ENCODE peak calls at places on chromosomes 7 and 10, in nine cellular contexts. Z is amniotic epithelial cell; D is astrocyte of the spinal cord; B is COLO829; R is activated naive CD4-positive, alpha-beta T cell treated with Interleukin-2 at 50 U/mL for 16 hours; L is activated T-helper 1 cell treated with anti-CD3 and anti-CD28 coated beads, Interleukin-12 subunit alpha, Interleukin-12 subunit beta, Interleukin-2, Interleukin-4 antibody, amounts not matched to agents 30 ng/mL and 10 ng/mL and 1 ng/mL, durations not matched to agents 14 hours and 24 hours and 36 hours; U is activated CD8-positive, alpha-beta memory T cell treated with anti-CD3 and anti-CD28 coated beads for 1 hour; T is retina; G is epithelial cell of prostate. K is an unnamed sample.

GRCh38 chr10:3054183-3054815 is 13.0 kb upstream of the PFKP start:
- DNase-seq in Z (no peak), D (no peak), B (no peak), R (no peak), L (no peak), U (no peak), T (no peak), G (no peak), K (no peak)

GRCh38 chr10:95247881-95248583 is 42.8 kb downstream of the PDLIM1 start:
- DNase-seq in Z (no peak), D (no peak), B (no peak), R (no peak), L (no peak), U (no peak), T (no peak), G (no peak), K (no peak)

GRCh38 chr7:112584290-112584689 is 103.5 kb downstream of the LSMEM1 start:
- DNase-seq in Z (no peak), D (no peak), B (no peak), R (no peak), L (no peak), U (no peak), T (no peak), G (peak; percentile 33), K (no peak)

GRCh38 chr10:132962623-132963429 is 20.5 kb upstream of the CFAP46 start:
- DNase-seq in Z (peak; percentile 64), D (peak; percentile 6), B (no peak), R (no peak), L (no peak), U (no peak), T (no peak), G (no peak), K (no peak)

GRCh38 chr10:228366-228765 is 93.1 kb downstream of the ZMYND11 start:
- DNase-seq in Z (no peak), D (no peak), B (no peak), R (no peak), L (no peak), U (no peak), T (no peak), G (no peak), K (no peak)

GRCh38 chr7:22601028-22601795 is 101.2 kb upstream of the STEAP1B start:
- DNase-seq in Z (no peak), D (no peak), B (no peak), R (no peak), L (no peak), U (no peak), T (no peak), G (no peak), K (no peak)

GRCh38 chr10:92758594-92758993 is 68.8 kb downstream of the HHEX start:
- DNase-seq in Z (no peak), D (no peak), B (no peak), R (no peak), L (no peak), U (no peak), T (no peak), G (no peak), K (no peak)

GRCh38 chr7:128188396-128189230 is 52.5 kb upstream of the LEP start:
- DNase-seq in Z (no peak), D (no peak), B (no peak), R (no peak), L (no peak), U (no peak), T (no peak), G (no peak), K (no peak)

GRCh38 chr7:37218956-37219355 is 229.7 kb downstream of the ELMO1 start:
- DNase-seq in Z (no peak), D (no peak), B (no peak), R (no peak), L (no peak), U (no peak), T (no peak), G (no peak), K (no peak)

GRCh38 chr7:148527717-148528168 is 62.8 kb upstream of the C7orf33 start:
- DNase-seq in Z (peak; percentile 89), D (peak; percentile 74), B (peak; percentile 97), R (peak; percentile 87), L (peak; percentile 78), U (peak; percentile 53), T (no peak), G (peak; percentile 82), K (peak; percentile 86)

GRCh38 chr10:78763651-78764395 is 304.9 kb upstream of the ZMIZ1 start:
- DNase-seq in Z (no peak), D (no peak), B (no peak), R (peak; percentile 43), L (no peak), U (no peak), T (no peak), G (no peak), K (no peak)

GRCh38 chr10:51397695-51398094 is 301.7 kb downstream of the CSTF2T start:
- DNase-seq in Z (peak; percentile 35), D (peak; percentile 79), B (no peak), R (no peak), L (no peak), U (no peak), T (no peak), G (peak; percentile 66), K (peak; percentile 87)

GRCh38 chr7:96526492-96526891 is 183.2 kb downstream of the SEM1 start:
- DNase-seq in Z (no peak), D (no peak), B (peak; percentile 89), R (no peak), L (no peak), U (no peak), T (no peak), G (no peak), K (no peak)

GRCh38 chr10:91467114-91467513 is 57.0 kb downstream of the HECTD2 start:
- DNase-seq in Z (no peak), D (no peak), B (no peak), R (no peak), L (no peak), U (no peak), T (no peak), G (no peak), K (no peak)

GRCh38 chr7:102220929-102221850 is 65.5 kb upstream of the SH2B2 start:
- DNase-seq in Z (peak; percentile 74), D (peak; percentile 67), B (no peak), R (no peak), L (no peak), U (no peak), T (no peak), G (no peak), K (peak; percentile 17)

GRCh38 chr7:140062118-140062527 is 628 bp downstream of the PARP12 start:
- DNase-seq in Z (no peak), D (peak; percentile 12), B (peak; percentile 34), R (peak; percentile 57), L (peak; percentile 25), U (peak; percentile 21), T (peak; percentile 56), G (no peak), K (peak; percentile 38)

GRCh38 chr7:77684030-77684429 is 12.2 kb upstream of the RSBN1L start:
- DNase-seq in Z (peak; percentile 98), D (peak; percentile 83), B (peak; percentile 85), R (no peak), L (no peak), U (no peak), T (peak; percentile 53), G (no peak), K (no peak)

GRCh38 chr7:4856336-4857056 is 5.3 kb downstream of the PAPOLB start:
- DNase-seq in Z (no peak), D (no peak), B (no peak), R (no peak), L (no peak), U (no peak), T (peak; percentile 30), G (no peak), K (no peak)

GRCh38 chr10:70714961-70715360 is 42.7 kb downstream of the ADAMTS14 start:
- DNase-seq in Z (no peak), D (no peak), B (no peak), R (no peak), L (no peak), U (no peak), T (no peak), G (no peak), K (peak; percentile 25)

GRCh38 chr10:117439243-117439912 is 64.1 kb upstream of the PDZD8 start:
- DNase-seq in Z (peak; percentile 68), D (peak; percentile 73), B (no peak), R (no peak), L (no peak), U (no peak), T (no peak), G (peak; percentile 97), K (peak; percentile 64)

GRCh38 chr10:89064764-89065163 is 74.2 kb downstream of the FAS start:
- DNase-seq in Z (no peak), D (peak; percentile 63), B (no peak), R (no peak), L (no peak), U (no peak), T (no peak), G (no peak), K (no peak)

GRCh38 chr7:57201895-57202210 is 69.6 kb upstream of the ZNF479 start:
- DNase-seq in Z (no peak), D (no peak), B (no peak), R (no peak), L (no peak), U (no peak), T (no peak), G (no peak), K (no peak)

GRCh38 chr10:43692051-43692825 is 43.6 kb upstream of the ZNF32 start:
- DNase-seq in Z (peak; percentile 94), D (no peak), B (no peak), R (no peak), L (no peak), U (no peak), T (no peak), G (no peak), K (peak; percentile 53)

GRCh38 chr7:151031011-151031410 is 2.8 kb downstream of the ABCB8 start:
- DNase-seq in Z (peak; percentile 19), D (no peak), B (no peak), R (no peak), L (no peak), U (no peak), T (no peak), G (no peak), K (no peak)

GRCh38 chr7:69620063-69620462 is 21.8 kb downstream of the AUTS2 start:
- DNase-seq in Z (no peak), D (peak; percentile 13), B (no peak), R (no peak), L (no peak), U (no peak), T (no peak), G (no peak), K (peak; percentile 60)

GRCh38 chr7:156560075-156560474 is 80.5 kb upstream of the RNF32 start:
- DNase-seq in Z (no peak), D (no peak), B (no peak), R (no peak), L (no peak), U (no peak), T (no peak), G (no peak), K (peak; percentile 18)

GRCh38 chr7:98303906-98304305 is 22.4 kb downstream of the BRI3 start:
- DNase-seq in Z (no peak), D (no peak), B (no peak), R (no peak), L (no peak), U (no peak), T (no peak), G (no peak), K (no peak)

GRCh38 chr10:59817806-59818205 is 64.6 kb upstream of the MRLN start:
- DNase-seq in Z (no peak), D (peak; percentile 51), B (no peak), R (no peak), L (no peak), U (no peak), T (no peak), G (no peak), K (peak; percentile 79)

GRCh38 chr10:1294748-1295147 is 238.6 kb downstream of the WDR37 start:
- DNase-seq in Z (no peak), D (no peak), B (no peak), R (no peak), L (no peak), U (no peak), T (no peak), G (no peak), K (no peak)

GRCh38 chr10:47165168-47165710 is 134.8 kb upstream of the GDF10 start:
- DNase-seq in Z (peak; percentile 11), D (no peak), B (no peak), R (no peak), L (no peak), U (no peak), T (no peak), G (no peak), K (no peak)

GRCh38 chr10:50636576-50636975 is 12.8 kb upstream of the SGMS1 start:
- DNase-seq in Z (no peak), D (no peak), B (no peak), R (peak; percentile 21), L (peak; percentile 40), U (no peak), T (no peak), G (no peak), K (no peak)

K was measured in M059J.